ENCODE peak calls at places on chromosome 18, in eight cellular contexts. F is adrenal gland, X is right cardiac atrium, I is DND-41, B is pancreas, V is WERI-Rb-1, T is GM06990, A is prostate gland. R is an unnamed sample.

GRCh38 chr18:55927831-55928230 is 339.8 kb upstream of the TCF4 start:
- DNase-seq in F (no peak), X (no peak), I (no peak), B (no peak), V (no peak), T (no peak), A (no peak), R (no peak)

GRCh38 chr18:29164020-29164706 is 987.2 kb upstream of the CDH2 start:
- DNase-seq in F (peak; percentile 8), X (no peak), I (no peak), B (no peak), V (no peak), T (no peak), A (no peak), R (no peak)

GRCh38 chr18:76499596-76500340 is 4.7 kb upstream of the ZNF516 start:
- DNase-seq in F (no peak), X (no peak), I (no peak), B (no peak), V (no peak), T (peak; percentile 71), A (no peak), R (no peak)

GRCh38 chr18:27969206-27969605 is 207.7 kb downstream of the CDH2 start:
- DNase-seq in F (no peak), X (no peak), I (no peak), B (no peak), V (no peak), T (no peak), A (no peak), R (no peak)

GRCh38 chr18:25289040-25289631 is 62.8 kb downstream of the ZNF521 start:
- DNase-seq in F (peak; percentile 26), X (peak; percentile 54), I (no peak), B (no peak), V (no peak), T (no peak), A (no peak), R (no peak)

GRCh38 chr18:32277492-32277988 is 87.7 kb downstream of the MEP1B start:
- DNase-seq in F (no peak), X (no peak), I (no peak), B (no peak), V (no peak), T (no peak), A (no peak), R (no peak)

GRCh38 chr18:59996370-59996966 is 96.7 kb downstream of the PMAIP1 start:
- DNase-seq in F (no peak), X (no peak), I (peak; percentile 64), B (peak; percentile 24), V (peak; percentile 65), T (no peak), A (no peak), R (no peak)

GRCh38 chr18:7084766-7085080 is 32.9 kb downstream of the LAMA1 start:
- DNase-seq in F (no peak), X (no peak), I (no peak), B (no peak), V (no peak), T (no peak), A (no peak), R (no peak)

GRCh38 chr18:69102959-69103358 is 297.7 kb upstream of the DOK6 start:
- DNase-seq in F (no peak), X (no peak), I (no peak), B (no peak), V (no peak), T (no peak), A (no peak), R (no peak)

GRCh38 chr18:21110667-21111350 is 804 bp downstream of the ROCK1 start:
- DNase-seq in F (peak; percentile 38), X (peak; percentile 69), I (peak; percentile 80), B (peak; percentile 46), V (peak; percentile 21), T (peak; percentile 78), A (peak; percentile 31), R (no peak)

GRCh38 chr18:31101148-31102019 is 837 bp downstream of the DSC2 start:
- DNase-seq in F (peak; percentile 65), X (peak; percentile 92), I (no peak), B (peak; percentile 90), V (peak; percentile 55), T (peak; percentile 31), A (peak; percentile 53), R (no peak)

GRCh38 chr18:6413554-6414117 is 1.1 kb downstream of the L3MBTL4 start:
- DNase-seq in F (peak; percentile 33), X (no peak), I (no peak), B (no peak), V (no peak), T (no peak), A (no peak), R (no peak)

GRCh38 chr18:27843783-27844415 is 333.0 kb downstream of the CDH2 start:
- DNase-seq in F (no peak), X (no peak), I (peak; percentile 34), B (no peak), V (no peak), T (no peak), A (no peak), R (no peak)

GRCh38 chr18:10526211-10526949 is 553 bp downstream of the NAPG start:
- DNase-seq in F (peak; percentile 76), X (peak; percentile 87), I (peak; percentile 74), B (peak; percentile 58), V (peak; percentile 50), T (no peak), A (peak; percentile 24), R (no peak)

GRCh38 chr18:36402765-36403396 is 105.4 kb downstream of the FHOD3 start:
- DNase-seq in F (peak; percentile 88), X (peak; percentile 91), I (no peak), B (no peak), V (peak; percentile 31), T (no peak), A (no peak), R (no peak)

GRCh38 chr18:77054288-77054605 is 78.3 kb downstream of the MBP start:
- DNase-seq in F (no peak), X (peak; percentile 64), I (peak; percentile 86), B (no peak), V (peak; percentile 19), T (no peak), A (no peak), R (no peak)

GRCh38 chr18:79955302-79956075 is 4.0 kb upstream of the SLC66A2 start:
- DNase-seq in F (no peak), X (no peak), I (no peak), B (no peak), V (no peak), T (no peak), A (no peak), R (no peak)

GRCh38 chr18:50579061-50579774 is 19.3 kb downstream of the MAPK4 start:
- DNase-seq in F (peak; percentile 44), X (no peak), I (no peak), B (no peak), V (no peak), T (no peak), A (no peak), R (no peak)

GRCh38 chr18:7755753-7756475 is 188.8 kb downstream of the PTPRM start:
- DNase-seq in F (no peak), X (no peak), I (no peak), B (no peak), V (no peak), T (no peak), A (no peak), R (no peak)

GRCh38 chr18:7413906-7414305 is 153.2 kb upstream of the PTPRM start:
- DNase-seq in F (no peak), X (no peak), I (no peak), B (no peak), V (no peak), T (no peak), A (no peak), R (no peak)

GRCh38 chr18:57004366-57005121 is 142.3 kb upstream of the BOD1L2 start:
- DNase-seq in F (no peak), X (no peak), I (no peak), B (no peak), V (no peak), T (peak; percentile 68), A (no peak), R (peak; percentile 47)

GRCh38 chr18:10194592-10194991 is 259.8 kb upstream of the APCDD1 start:
- DNase-seq in F (no peak), X (no peak), I (no peak), B (no peak), V (peak; percentile 30), T (no peak), A (no peak), R (no peak)

GRCh38 chr18:76657428-76657827 is 162.4 kb upstream of the ZNF516 start:
- DNase-seq in F (no peak), X (no peak), I (peak; percentile 18), B (no peak), V (peak; percentile 25), T (no peak), A (peak; percentile 46), R (no peak)

GRCh38 chr18:29181151-29181901 is 1004.4 kb upstream of the CDH2 start:
- DNase-seq in F (peak; percentile 52), X (no peak), I (no peak), B (no peak), V (no peak), T (no peak), A (no peak), R (no peak)

GRCh38 chr18:24170389-24170788 is 31.5 kb downstream of the CABYR start:
- DNase-seq in F (no peak), X (no peak), I (no peak), B (no peak), V (no peak), T (no peak), A (no peak), R (no peak)

GRCh38 chr18:68763082-68763481 is 34.8 kb upstream of the CCDC102B start:
- DNase-seq in F (no peak), X (no peak), I (no peak), B (no peak), V (no peak), T (no peak), A (no peak), R (no peak)

GRCh38 chr18:75456277-75456676 is 28.8 kb upstream of the SMIM21 start:
- DNase-seq in F (no peak), X (no peak), I (no peak), B (no peak), V (no peak), T (no peak), A (no peak), R (no peak)
- H3K4me3 ChIP-seq in F (no peak overlapping the region), X (peak overlapping the region; percentile 69), I (no peak overlapping the region), B (no peak overlapping the region), V (no peak overlapping the region), T (no peak overlapping the region), A (peak overlapping the region; percentile 30), R (no peak overlapping the region)

GRCh38 chr18:907171-907879 is 2.7 kb downstream of the ADCYAP1 start:
- DNase-seq in F (no peak), X (peak; percentile 52), I (no peak), B (peak; percentile 33), V (peak; percentile 37), T (no peak), A (no peak), R (no peak)
- H3K27me3 ChIP-seq in F (peaks cover 81% of the 10 kb centered on the region), X (no peaks in the 10 kb centered on the region), I (no peaks in the 10 kb centered on the region), B (peaks cover 13% of the 10 kb centered on the region), V (peaks cover 63% of the 10 kb centered on the region), T (no peaks in the 10 kb centered on the region), A (peaks cover 55% of the 10 kb centered on the region), R (no peaks in the 10 kb centered on the region)

GRCh38 chr18:58223717-58224424 is 179.8 kb downstream of the NEDD4L start:
- DNase-seq in F (peak; percentile 84), X (peak; percentile 66), I (no peak), B (peak; percentile 85), V (no peak), T (no peak), A (peak; percentile 53), R (peak; percentile 93)
- H3K4me3 ChIP-seq in F (no peak overlapping the region), X (no peak overlapping the region), I (no peak overlapping the region), B (no peak overlapping the region), V (no peak overlapping the region), T (peak overlapping the region; percentile 30), A (peak overlapping the region; percentile 12), R (peak overlapping the region; percentile 80)

GRCh38 chr18:34542625-34543024 is 167.5 kb upstream of the DTNA start:
- DNase-seq in F (no peak), X (no peak), I (no peak), B (no peak), V (no peak), T (no peak), A (no peak), R (no peak)
- H3K27me3 ChIP-seq in F (no peaks in the 10 kb centered on the region), X (no peaks in the 10 kb centered on the region), I (no peaks in the 10 kb centered on the region), B (no peaks in the 10 kb centered on the region), V (no peaks in the 10 kb centered on the region), T (no peaks in the 10 kb centered on the region), A (no peaks in the 10 kb centered on the region), R (no peaks in the 10 kb centered on the region)